ENCODE peak calls at places on chromosomes 4 and X, in four cellular contexts. One of them, this sample, is unnamed. For H3K36me3, the result is how much of the 10 kb centered on the place peaks cover.

GRCh38 chr4:16083217-16084191 is at the start of gene PROM1:
- DNase-seq in PC-9: no peak
- DNase-seq in H7: peak
- DNase-seq in BE2C: peak
- DNase-seq in this sample: no peak

GRCh38 chr4:106746451-106746850 is 289.7 kb downstream of the DKK2 start:
- DNase-seq in PC-9: no peak
- DNase-seq in H7: no peak
- DNase-seq in BE2C: no peak
- DNase-seq in this sample: peak

GRCh38 chr4:1628892-1629703 is 55.0 kb downstream of the FAM53A start:
- DNase-seq in PC-9: no peak
- DNase-seq in H7: peak
- DNase-seq in BE2C: peak
- DNase-seq in this sample: no peak

GRCh38 chr4:171812377-171813194 is 618 bp upstream of the GALNTL6 start:
- DNase-seq in PC-9: no peak
- DNase-seq in H7: peak
- DNase-seq in BE2C: peak
- DNase-seq in this sample: no peak

GRCh38 chrX:53714580-53715335 is 28.2 kb upstream of the HUWE1 start:
- DNase-seq in PC-9: peak
- DNase-seq in H7: peak
- DNase-seq in BE2C: no peak
- DNase-seq in this sample: no peak

GRCh38 chr4:47222276-47222675 is 190.9 kb downstream of the GABRB1 start:
- DNase-seq in PC-9: no peak
- DNase-seq in H7: no peak
- DNase-seq in BE2C: no peak
- DNase-seq in this sample: no peak

GRCh38 chr4:179196511-179196910 is 1754.3 kb upstream of the AGA start:
- DNase-seq in PC-9: no peak
- DNase-seq in H7: peak
- DNase-seq in BE2C: peak
- DNase-seq in this sample: no peak

GRCh38 chr4:164937576-164938270 is 39.7 kb downstream of the TRIM61 start:
- DNase-seq in PC-9: no peak
- DNase-seq in H7: peak
- DNase-seq in BE2C: no peak
- DNase-seq in this sample: no peak

GRCh38 chrX:148691456-148691855 is 191.0 kb downstream of the AFF2 start:
- DNase-seq in PC-9: no peak
- DNase-seq in H7: no peak
- DNase-seq in BE2C: no peak
- DNase-seq in this sample: no peak

GRCh38 chrX:133674726-133675470 is 259.6 kb upstream of the GPC4 start:
- DNase-seq in PC-9: peak
- DNase-seq in H7: no peak
- DNase-seq in BE2C: no peak
- DNase-seq in this sample: no peak

GRCh38 chr4:118991686-118992085 is 103.0 kb downstream of the SYNPO2 start:
- DNase-seq in PC-9: no peak
- DNase-seq in H7: no peak
- DNase-seq in BE2C: no peak
- DNase-seq in this sample: no peak

GRCh38 chr4:109890076-109890475 is 22.6 kb upstream of the EGF start:
- DNase-seq in PC-9: no peak
- DNase-seq in H7: no peak
- DNase-seq in BE2C: no peak
- DNase-seq in this sample: no peak

GRCh38 chrX:135985123-135985973 is at the start of gene SLC9A6:
- DNase-seq in PC-9: peak
- DNase-seq in H7: peak
- DNase-seq in BE2C: peak
- DNase-seq in this sample: no peak

GRCh38 chrX:130118396-130118795 is 8.1 kb upstream of the ELF4 start:
- DNase-seq in PC-9: peak
- DNase-seq in H7: no peak
- DNase-seq in BE2C: no peak
- DNase-seq in this sample: no peak

GRCh38 chr4:54784188-54784671 is 126.5 kb downstream of the KIT start:
- DNase-seq in PC-9: no peak
- DNase-seq in H7: no peak
- DNase-seq in BE2C: no peak
- DNase-seq in this sample: peak

GRCh38 chrX:19772759-19773623 is 114.4 kb downstream of the SH3KBP1 start:
- DNase-seq in PC-9: no peak
- DNase-seq in H7: no peak
- DNase-seq in BE2C: no peak
- DNase-seq in this sample: no peak

GRCh38 chr4:48461000-48461399 is 22.1 kb upstream of the SLC10A4 start:
- DNase-seq in PC-9: no peak
- DNase-seq in H7: no peak
- DNase-seq in BE2C: no peak
- DNase-seq in this sample: no peak

GRCh38 chr4:8120518-8120917 is 38.1 kb downstream of the ABLIM2 start:
- DNase-seq in PC-9: no peak
- DNase-seq in H7: peak
- DNase-seq in BE2C: no peak
- DNase-seq in this sample: no peak

GRCh38 chrX:129510331-129510730 is 13.0 kb downstream of the SMARCA1 start:
- DNase-seq in PC-9: no peak
- DNase-seq in H7: no peak
- DNase-seq in BE2C: no peak
- DNase-seq in this sample: no peak

GRCh38 chr4:3683077-3683743 is 83.0 kb upstream of the ADRA2C start:
- DNase-seq in PC-9: no peak
- DNase-seq in H7: peak
- DNase-seq in BE2C: peak
- DNase-seq in this sample: no peak

GRCh38 chr4:15396157-15396800 is 31.6 kb upstream of the C1QTNF7 start:
- DNase-seq in PC-9: no peak
- DNase-seq in H7: peak
- DNase-seq in BE2C: peak
- DNase-seq in this sample: no peak

GRCh38 chrX:31213941-31214340 is 142.1 kb upstream of the FTHL17 start:
- DNase-seq in PC-9: no peak
- DNase-seq in H7: peak
- DNase-seq in BE2C: peak
- DNase-seq in this sample: no peak

GRCh38 chrX:45807572-45808425 is 607.1 kb upstream of the DIPK2B start:
- DNase-seq in PC-9: no peak
- DNase-seq in H7: no peak
- DNase-seq in BE2C: no peak
- DNase-seq in this sample: no peak

GRCh38 chr4:112284662-112285411 is 867 bp downstream of the TIFA start:
- DNase-seq in PC-9: peak
- DNase-seq in H7: peak
- DNase-seq in BE2C: no peak
- DNase-seq in this sample: no peak

GRCh38 chrX:44432641-44433040 is 89.2 kb upstream of the EFHC2 start:
- DNase-seq in PC-9: no peak
- DNase-seq in H7: no peak
- DNase-seq in BE2C: no peak
- DNase-seq in this sample: no peak

GRCh38 chr4:138759508-138759907 is 256.1 kb upstream of the NOCT start:
- DNase-seq in PC-9: no peak
- DNase-seq in H7: peak
- DNase-seq in BE2C: no peak
- DNase-seq in this sample: no peak

GRCh38 chrX:64195862-64196261 is 9.6 kb downstream of the AMER1 start:
- DNase-seq in PC-9: no peak
- DNase-seq in H7: peak
- DNase-seq in BE2C: no peak
- DNase-seq in this sample: no peak
- H3K36me3 ChIP-seq in PC-9: under half
- H3K36me3 ChIP-seq in H7: under half
- H3K36me3 ChIP-seq in BE2C: under half
- H3K36me3 ChIP-seq in this sample: under half

GRCh38 chr4:73607375-73608026 is 12.7 kb downstream of the RASSF6 start:
- DNase-seq in PC-9: no peak
- DNase-seq in H7: no peak
- DNase-seq in BE2C: no peak
- DNase-seq in this sample: no peak

GRCh38 chr4:73606465-73606974 is 13.7 kb downstream of the RASSF6 start:
- DNase-seq in PC-9: no peak
- DNase-seq in H7: no peak
- DNase-seq in BE2C: no peak
- DNase-seq in this sample: no peak

GRCh38 chr4:73603307-73603710 is 16.9 kb downstream of the RASSF6 start:
- DNase-seq in PC-9: no peak
- DNase-seq in H7: no peak
- DNase-seq in BE2C: no peak
- DNase-seq in this sample: no peak

GRCh38 chr4:73600917-73601316 is 19.3 kb downstream of the RASSF6 start:
- DNase-seq in PC-9: no peak
- DNase-seq in H7: no peak
- DNase-seq in BE2C: no peak
- DNase-seq in this sample: no peak

DNA sequence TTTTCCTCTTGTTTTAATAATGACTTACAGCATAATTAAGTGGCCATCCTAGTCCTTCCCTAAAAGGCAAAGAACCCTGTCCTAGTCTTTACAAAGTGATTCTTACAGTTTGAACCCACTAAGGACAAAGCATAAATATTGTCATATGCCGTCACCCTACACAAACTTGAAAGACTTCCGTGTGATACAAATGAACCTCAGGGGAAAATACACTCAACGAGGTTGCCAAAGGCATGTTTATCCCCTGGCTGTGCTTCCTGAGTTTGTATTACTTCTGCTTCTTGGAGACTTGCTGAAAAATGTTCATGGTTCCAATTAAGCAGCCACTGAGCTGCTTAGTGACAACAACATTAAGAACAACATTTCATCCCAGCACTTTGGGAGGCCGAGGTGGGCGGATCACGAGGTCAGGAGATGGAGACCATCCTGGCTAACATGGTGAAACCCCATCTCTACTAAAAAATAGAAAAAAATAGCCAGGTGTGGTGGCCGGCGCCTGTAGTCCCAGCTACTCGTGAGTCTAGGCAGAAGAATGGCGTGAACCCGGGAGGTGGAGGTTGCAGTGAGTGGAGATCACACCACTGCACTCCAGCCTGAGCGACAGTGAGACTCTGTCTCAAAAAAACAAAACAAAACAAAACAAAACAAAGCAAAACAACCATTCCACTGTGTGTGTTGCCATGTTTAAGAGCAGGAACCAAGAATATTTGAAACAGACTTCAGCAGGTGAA is 16.2 kb downstream of the RASSF6 start:
- DNase-seq in PC-9: no peak
- DNase-seq in H7: no peak
- DNase-seq in BE2C: no peak
- DNase-seq in this sample: no peak
- H3K36me3 ChIP-seq in PC-9: under half
- H3K36me3 ChIP-seq in H7: under half
- H3K36me3 ChIP-seq in BE2C: under half
- H3K36me3 ChIP-seq in this sample: under half

GRCh38 chr4:39770005-39770404 is 72.1 kb downstream of the UBE2K start:
- DNase-seq in PC-9: no peak
- DNase-seq in H7: peak
- DNase-seq in BE2C: no peak
- DNase-seq in this sample: no peak

GRCh38 chr4:39770471-39770870 is 72.5 kb downstream of the UBE2K start:
- DNase-seq in PC-9: no peak
- DNase-seq in H7: peak
- DNase-seq in BE2C: no peak
- DNase-seq in this sample: no peak

DNA sequence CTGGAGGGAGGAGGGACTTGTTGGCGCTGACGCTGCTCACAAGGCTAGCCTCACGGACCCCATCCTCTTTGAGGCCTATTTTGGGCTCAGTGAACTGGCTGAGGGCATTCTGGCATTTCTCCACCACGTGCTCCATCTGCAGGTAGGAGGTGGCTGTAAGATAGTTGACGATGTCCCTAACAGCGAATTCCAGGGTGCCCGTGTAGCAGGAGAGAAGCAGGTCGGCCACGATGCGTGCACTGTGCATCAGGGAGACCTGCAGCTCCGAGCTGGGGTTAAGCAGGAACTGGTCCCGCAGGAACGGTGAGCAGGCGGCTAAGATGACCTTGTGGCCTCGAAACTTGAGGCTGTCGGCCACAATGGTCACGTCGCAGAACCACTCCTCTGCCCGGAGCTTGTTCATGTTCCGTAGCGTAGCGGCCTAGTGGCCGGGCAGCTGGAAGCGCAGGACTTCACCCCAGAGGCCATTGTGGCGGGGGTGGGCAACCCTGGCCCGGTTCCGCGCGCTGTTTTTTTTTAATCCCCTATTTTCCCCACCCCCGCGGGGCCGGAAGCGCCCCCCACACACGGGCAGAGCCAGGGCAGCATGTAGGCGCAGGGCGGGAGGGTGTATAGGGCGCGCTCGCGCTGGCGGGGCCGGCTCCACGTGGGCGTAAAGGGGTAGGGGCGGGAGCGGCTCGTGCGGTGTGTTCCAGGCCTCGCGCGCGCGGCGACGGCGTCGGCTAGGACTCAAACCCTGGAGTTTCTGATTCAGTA is 73.2 kb downstream of the UBE2K start:
- DNase-seq in PC-9: no peak
- DNase-seq in H7: peak
- DNase-seq in BE2C: no peak
- DNase-seq in this sample: no peak
- H3K36me3 ChIP-seq in PC-9: under half
- H3K36me3 ChIP-seq in H7: under half
- H3K36me3 ChIP-seq in BE2C: under half
- H3K36me3 ChIP-seq in this sample: under half

GRCh38 chr4:40308528-40309122 is 26.5 kb upstream of the CHRNA9 start:
- DNase-seq in PC-9: no peak
- DNase-seq in H7: peak
- DNase-seq in BE2C: no peak
- DNase-seq in this sample: no peak

GRCh38 chr4:40306991-40307390 is 28.1 kb upstream of the CHRNA9 start:
- DNase-seq in PC-9: no peak
- DNase-seq in H7: no peak
- DNase-seq in BE2C: no peak
- DNase-seq in this sample: no peak

GRCh38 chr4:40307627-40308497 is 27.3 kb upstream of the CHRNA9 start:
- DNase-seq in PC-9: no peak
- DNase-seq in H7: no peak
- DNase-seq in BE2C: no peak
- DNase-seq in this sample: no peak

GRCh38 chr4:40310225-40310624 is 24.9 kb upstream of the CHRNA9 start:
- DNase-seq in PC-9: no peak
- DNase-seq in H7: no peak
- DNase-seq in BE2C: no peak
- DNase-seq in this sample: no peak

DNA sequence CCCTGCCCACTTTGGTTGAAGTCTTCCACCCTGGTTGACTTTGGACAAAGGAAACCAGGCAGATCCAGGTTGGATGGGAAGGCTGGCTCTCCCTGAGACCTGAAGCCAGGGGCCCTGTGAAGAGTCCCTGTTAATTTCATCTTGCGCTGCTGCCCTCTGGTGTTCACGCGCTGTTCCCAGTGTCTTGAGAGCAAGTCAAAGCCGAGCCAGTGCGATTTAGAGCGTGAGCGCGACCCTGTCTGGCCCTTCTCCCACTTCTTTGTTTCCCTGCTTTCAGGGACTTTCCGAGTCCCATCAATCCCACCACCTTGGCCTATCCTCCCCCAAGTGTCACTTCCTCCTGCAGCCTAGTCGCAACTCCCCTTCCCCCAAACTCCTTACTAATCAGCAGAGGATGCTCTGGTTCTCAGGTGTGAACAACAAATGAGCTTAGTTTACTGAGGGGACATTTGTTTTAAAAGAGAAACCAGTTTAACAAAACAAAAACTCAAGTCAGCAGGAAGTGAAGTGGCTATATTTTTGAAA is 25.8 kb upstream of the CHRNA9 start:
- DNase-seq in PC-9: peak
- DNase-seq in H7: peak
- DNase-seq in BE2C: peak
- DNase-seq in this sample: no peak
- H3K36me3 ChIP-seq in PC-9: under half
- H3K36me3 ChIP-seq in H7: under half
- H3K36me3 ChIP-seq in BE2C: under half
- H3K36me3 ChIP-seq in this sample: under half